ENCODE peak calls at places on chromosomes 2 and 18, in nine cellular contexts. K is GM12864, H is ovary, C is Peyer's patch, B is neural progenitor cell, R is body of pancreas, N is cardiac fibroblast, F is PC-3, D is AG10803. J is an unnamed sample.

GRCh38 chr2:23541453-23542334 is 156.7 kb downstream of the KLHL29 start:
- DNase-seq in K (no peak), H (no peak), C (no peak), B (no peak), R (no peak), N (no peak), F (no peak), D (peak), J (no peak)

GRCh38 chr2:120877409-120877808 is 141.7 kb downstream of the GLI2 start:
- DNase-seq in K (no peak), H (no peak), C (no peak), B (no peak), R (no peak), N (no peak), F (no peak), D (no peak), J (no peak)

GRCh38 chr18:9417081-9417841 is 58.1 kb upstream of the RALBP1 start:
- DNase-seq in K (no peak), H (peak), C (no peak), B (peak), R (peak), N (peak), F (no peak), D (peak), J (peak)

GRCh38 chr18:48868468-48869466 is 82.0 kb downstream of the SMAD7 start:
- DNase-seq in K (peak), H (no peak), C (peak), B (no peak), R (no peak), N (no peak), F (peak), D (no peak), J (peak)

GRCh38 chr18:67265464-67266245 is 250.9 kb downstream of the DSEL start:
- DNase-seq in K (no peak), H (no peak), C (no peak), B (no peak), R (no peak), N (peak), F (peak), D (peak), J (peak)

GRCh38 chr2:25354116-25354515 is 12.4 kb upstream of the DNMT3A start:
- DNase-seq in K (no peak), H (no peak), C (no peak), B (no peak), R (no peak), N (no peak), F (no peak), D (no peak), J (no peak)

GRCh38 chr2:10635430-10635829 is 54.3 kb downstream of the NOL10 start:
- DNase-seq in K (no peak), H (no peak), C (no peak), B (no peak), R (no peak), N (no peak), F (no peak), D (no peak), J (peak)

GRCh38 chr2:216354236-216354788 is 18.0 kb downstream of the MARCHF4 start:
- DNase-seq in K (no peak), H (no peak), C (no peak), B (no peak), R (no peak), N (peak), F (no peak), D (peak), J (peak)

GRCh38 chr2:119207447-119207846 is 16.2 kb upstream of the STEAP3 start:
- DNase-seq in K (no peak), H (no peak), C (no peak), B (no peak), R (no peak), N (no peak), F (no peak), D (no peak), J (no peak)

GRCh38 chr2:101806123-101806522 is 108.6 kb downstream of the MAP4K4 start:
- DNase-seq in K (no peak), H (no peak), C (no peak), B (no peak), R (no peak), N (peak), F (peak), D (peak), J (peak)

GRCh38 chr2:105187531-105187930 is 54.0 kb upstream of the GPR45 start:
- DNase-seq in K (no peak), H (no peak), C (no peak), B (no peak), R (no peak), N (peak), F (peak), D (peak), J (peak)

GRCh38 chr18:22451796-22452195 is 34.1 kb upstream of the CTAGE1 start:
- DNase-seq in K (no peak), H (no peak), C (no peak), B (peak), R (no peak), N (no peak), F (no peak), D (no peak), J (no peak)

GRCh38 chr2:85930129-85931124 is 41.6 kb upstream of the ST3GAL5 start:
- DNase-seq in K (no peak), H (no peak), C (no peak), B (no peak), R (no peak), N (peak), F (no peak), D (peak), J (no peak)

GRCh38 chr2:172102159-172102857 is 392 bp downstream of the DLX2 start:
- DNase-seq in K (no peak), H (peak), C (peak), B (no peak), R (no peak), N (no peak), F (no peak), D (peak), J (no peak)

GRCh38 chr2:236507393-236508085 is 62.1 kb upstream of the ACKR3 start:
- DNase-seq in K (no peak), H (peak), C (no peak), B (peak), R (peak), N (peak), F (no peak), D (peak), J (peak)

GRCh38 chr2:221635949-221636348 is 63.8 kb upstream of the EPHA4 start:
- DNase-seq in K (no peak), H (no peak), C (no peak), B (no peak), R (peak), N (no peak), F (peak), D (no peak), J (no peak)

GRCh38 chr2:15811367-15811766 is 129.0 kb upstream of the MYCN start:
- DNase-seq in K (no peak), H (peak), C (no peak), B (peak), R (no peak), N (no peak), F (no peak), D (no peak), J (no peak)

GRCh38 chr2:3246406-3246805 is 131.2 kb downstream of the EIPR1 start:
- DNase-seq in K (no peak), H (no peak), C (no peak), B (no peak), R (no peak), N (no peak), F (no peak), D (no peak), J (no peak)

GRCh38 chr18:2908166-2908945 is 61.5 kb downstream of the EMILIN2 start:
- DNase-seq in K (no peak), H (no peak), C (no peak), B (no peak), R (no peak), N (no peak), F (no peak), D (no peak), J (no peak)

GRCh38 chr18:2907459-2908145 is 60.8 kb downstream of the EMILIN2 start:
- DNase-seq in K (no peak), H (no peak), C (no peak), B (no peak), R (no peak), N (no peak), F (no peak), D (no peak), J (no peak)

GRCh38 chr18:2905802-2906521 is 59.2 kb downstream of the EMILIN2 start:
- DNase-seq in K (no peak), H (peak), C (peak), B (peak), R (peak), N (peak), F (peak), D (peak), J (no peak)

GRCh38 chr18:2908946-2909335 is 62.1 kb downstream of the EMILIN2 start:
- DNase-seq in K (no peak), H (no peak), C (no peak), B (no peak), R (no peak), N (no peak), F (no peak), D (no peak), J (no peak)

GRCh38 chr18:2906522-2907458 is 60.0 kb downstream of the EMILIN2 start:
- DNase-seq in K (no peak), H (peak), C (peak), B (peak), R (peak), N (no peak), F (peak), D (no peak), J (no peak)
- TF ChIP-seq CTCF in K (peak), H (peak), C (no peak), B (peak), R (no peak), N (peak), F (no peak), D (peak), J (peak)

DNA sequence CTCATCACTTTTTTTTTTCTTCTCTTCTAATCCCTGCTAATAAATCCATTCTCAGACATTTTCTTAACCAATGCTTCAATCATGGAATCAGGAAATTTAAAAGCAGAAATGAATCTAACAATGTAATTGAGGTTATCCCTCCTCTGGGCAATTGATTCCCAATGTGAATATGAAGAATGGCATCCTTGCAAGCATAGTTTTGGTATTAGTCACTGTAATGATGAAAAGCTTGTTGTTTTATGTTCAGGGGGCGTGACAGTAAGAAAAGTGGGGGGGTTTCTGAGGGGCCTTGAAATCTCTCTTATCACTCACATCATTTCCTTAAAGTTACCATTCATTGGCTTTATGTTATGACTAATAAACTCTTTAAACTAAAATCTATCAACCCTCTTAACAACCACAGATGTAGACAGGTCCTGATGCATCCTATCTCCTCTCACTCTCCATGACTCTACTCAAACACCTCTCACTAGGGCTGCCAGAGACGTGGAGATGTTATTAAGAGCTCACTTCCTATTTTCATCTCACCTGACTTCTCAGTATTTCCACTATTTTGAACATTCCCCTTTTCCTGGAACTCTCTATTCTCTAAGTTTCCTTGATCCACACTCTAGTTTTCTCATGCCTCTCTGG is 333.0 kb downstream of the CDH2 start:
- DNase-seq in K (no peak), H (no peak), C (no peak), B (no peak), R (no peak), N (peak), F (peak), D (peak), J (peak)
- H3K4me3 ChIP-seq in K (no peak), H (no peak), C (no peak), B (no peak), R (no peak), N (no peak), F (no peak), D (no peak), J (no peak)

GRCh38 chr2:189178007-189178406 is 1.6 kb downstream of the COL5A2 start:
- DNase-seq in K (no peak), H (no peak), C (no peak), B (no peak), R (no peak), N (peak), F (no peak), D (peak), J (peak)
- TF ChIP-seq CTCF in K (no peak), H (no peak), C (peak), B (peak), R (no peak), N (peak), F (peak), D (peak), J (peak)

GRCh38 chr2:29981402-29981801 is 60.0 kb upstream of the ALK start:
- DNase-seq in K (no peak), H (no peak), C (no peak), B (no peak), R (no peak), N (no peak), F (no peak), D (no peak), J (no peak)
- H3K4me3 ChIP-seq in K (no peak), H (no peak), C (no peak), B (no peak), R (no peak), N (no peak), F (no peak), D (no peak), J (no peak)

GRCh38 chr2:127197475-127198385 is 22.4 kb downstream of the CYP27C1 start:
- DNase-seq in K (peak), H (peak), C (peak), B (peak), R (peak), N (peak), F (peak), D (peak), J (peak)
- TF ChIP-seq CTCF in K (peak), H (no peak), C (peak), B (peak), R (peak), N (peak), F (peak), D (peak), J (peak)

GRCh38 chr2:20439193-20439475 is 7.7 kb upstream of the RHOB start:
- DNase-seq in K (no peak), H (no peak), C (no peak), B (no peak), R (peak), N (no peak), F (peak), D (no peak), J (peak)
- H3K4me3 ChIP-seq in K (no peak), H (no peak), C (no peak), B (no peak), R (no peak), N (peak), F (peak), D (no peak), J (peak)